ENCODE peak calls at places on chromosomes 2 and 18, in nine cellular contexts. M, U, B, O, Y, C, T, F and A are unnamed samples.

GRCh38 chr2:85584857-85585780 is 888 bp downstream of the VAMP5 start:
- DNase-seq in M (no peak), U (peak; percentile 50), B (no peak), O (no peak), Y (peak; percentile 83), C (no peak), T (no peak), F (peak; percentile 83), A (no peak)

GRCh38 chr18:24089626-24090337 is 49.1 kb upstream of the CABYR start:
- DNase-seq in M (no peak), U (no peak), B (no peak), O (no peak), Y (no peak), C (no peak), T (no peak), F (no peak), A (no peak)

GRCh38 chr2:8285081-8285480 is 396.8 kb upstream of the ID2 start:
- DNase-seq in M (no peak), U (no peak), B (peak; percentile 7), O (no peak), Y (no peak), C (no peak), T (no peak), F (no peak), A (peak; percentile 42)

GRCh38 chr2:240996161-240996833 is 2.1 kb upstream of the SNED1 start:
- DNase-seq in M (no peak), U (no peak), B (no peak), O (no peak), Y (peak; percentile 43), C (no peak), T (no peak), F (no peak), A (no peak)

GRCh38 chr2:29532451-29532850 is 388.9 kb downstream of the ALK start:
- DNase-seq in M (no peak), U (no peak), B (no peak), O (no peak), Y (no peak), C (no peak), T (no peak), F (peak; percentile 33), A (no peak)

GRCh38 chr2:162029287-162029901 is 44.6 kb downstream of the DPP4 start:
- DNase-seq in M (no peak), U (no peak), B (peak; percentile 35), O (no peak), Y (peak; percentile 49), C (no peak), T (no peak), F (peak; percentile 94), A (no peak)

GRCh38 chr18:36828157-36828629 is 609 bp downstream of the TPGS2 start:
- DNase-seq in M (peak; percentile 73), U (no peak), B (peak; percentile 6), O (peak; percentile 21), Y (no peak), C (peak; percentile 3), T (peak; percentile 41), F (peak; percentile 67), A (no peak)

GRCh38 chr2:196431076-196431475 is 208.4 kb upstream of the CCDC150 start:
- DNase-seq in M (no peak), U (no peak), B (no peak), O (no peak), Y (no peak), C (no peak), T (no peak), F (no peak), A (no peak)

GRCh38 chr2:203444738-203445137 is 90.4 kb downstream of the RAPH1 start:
- DNase-seq in M (no peak), U (no peak), B (no peak), O (no peak), Y (no peak), C (no peak), T (no peak), F (no peak), A (no peak)

GRCh38 chr18:45793295-45793965 is 32.0 kb upstream of the SIGLEC15 start:
- DNase-seq in M (no peak), U (peak; percentile 43), B (peak; percentile 75), O (no peak), Y (no peak), C (no peak), T (peak; percentile 42), F (peak; percentile 98), A (no peak)

GRCh38 chr2:234681206-234681605 is 184.3 kb upstream of the ARL4C start:
- DNase-seq in M (no peak), U (no peak), B (no peak), O (no peak), Y (no peak), C (no peak), T (no peak), F (no peak), A (no peak)

GRCh38 chr2:215658635-215659305 is 222.9 kb upstream of the FN1 start:
- DNase-seq in M (no peak), U (no peak), B (no peak), O (no peak), Y (no peak), C (no peak), T (no peak), F (no peak), A (no peak)

GRCh38 chr2:167581961-167582574 is 665.3 kb downstream of the STK39 start:
- DNase-seq in M (peak; percentile 34), U (no peak), B (no peak), O (no peak), Y (no peak), C (no peak), T (peak; percentile 13), F (peak; percentile 50), A (no peak)

GRCh38 chr2:27018142-27018541 is 14.6 kb upstream of the TMEM214 start:
- DNase-seq in M (no peak), U (no peak), B (no peak), O (no peak), Y (peak; percentile 31), C (no peak), T (no peak), F (no peak), A (no peak)

GRCh38 chr2:173590278-173590811 is 235.7 kb downstream of the CDCA7 start:
- DNase-seq in M (no peak), U (no peak), B (peak; percentile 96), O (no peak), Y (peak; percentile 71), C (no peak), T (peak; percentile 92), F (peak; percentile 99), A (no peak)

GRCh38 chr2:157793053-157793612 is 83.0 kb downstream of the ACVR1 start:
- DNase-seq in M (no peak), U (no peak), B (no peak), O (no peak), Y (no peak), C (no peak), T (no peak), F (no peak), A (no peak)

GRCh38 chr2:156456616-156457015 is 20.4 kb downstream of the GPD2 start:
- DNase-seq in M (no peak), U (peak; percentile 70), B (no peak), O (no peak), Y (no peak), C (no peak), T (peak; percentile 68), F (peak; percentile 71), A (no peak)

GRCh38 chr2:33091541-33092123 is 144.9 kb downstream of the LTBP1 start:
- DNase-seq in M (no peak), U (no peak), B (no peak), O (no peak), Y (no peak), C (no peak), T (no peak), F (peak; percentile 50), A (no peak)

GRCh38 chr2:208501217-208501616 is 94.6 kb downstream of the PTH2R start:
- DNase-seq in M (no peak), U (no peak), B (no peak), O (no peak), Y (peak; percentile 62), C (no peak), T (no peak), F (no peak), A (peak; percentile 30)

GRCh38 chr2:137229834-137230233 is 464.5 kb downstream of the THSD7B start:
- DNase-seq in M (no peak), U (no peak), B (no peak), O (no peak), Y (no peak), C (no peak), T (no peak), F (peak; percentile 48), A (no peak)

GRCh38 chr2:177281400-177282021 is 17.0 kb upstream of the NFE2L2 start:
- DNase-seq in M (no peak), U (peak; percentile 57), B (no peak), O (no peak), Y (no peak), C (no peak), T (no peak), F (peak; percentile 24), A (no peak)

GRCh38 chr2:43340945-43341356 is 114.5 kb upstream of the ZFP36L2 start:
- DNase-seq in M (no peak), U (no peak), B (no peak), O (no peak), Y (no peak), C (no peak), T (no peak), F (peak; percentile 63), A (no peak)

GRCh38 chr2:196356332-196356731 is 185.0 kb upstream of the STK17B start:
- DNase-seq in M (no peak), U (no peak), B (no peak), O (no peak), Y (no peak), C (no peak), T (no peak), F (no peak), A (no peak)

GRCh38 chr2:111185496-111186022 is 64.8 kb downstream of the BCL2L11 start:
- DNase-seq in M (no peak), U (no peak), B (no peak), O (no peak), Y (peak; percentile 92), C (no peak), T (no peak), F (no peak), A (no peak)